ENCODE peak calls at places on chromosomes 5 and 9, in six cellular contexts. One of them, this sample, is unnamed.

GRCh38 chr9:113463418-113464285 is at the start of gene RGS3:
- DNase-seq in GM23338: peak; percentile 96
- DNase-seq in PC-3: peak; percentile 79
- DNase-seq in PC-9: peak; percentile 76
- DNase-seq in HCT116: peak; percentile 42
- DNase-seq in GM23248: no peak
- DNase-seq in this sample: peak; percentile 75

GRCh38 chr9:130869250-130869649 is 27.4 kb downstream of the QRFP start:
- DNase-seq in GM23338: no peak
- DNase-seq in PC-3: no peak
- DNase-seq in PC-9: no peak
- DNase-seq in HCT116: no peak
- DNase-seq in GM23248: peak; percentile 43
- DNase-seq in this sample: peak; percentile 62

GRCh38 chr9:116639251-116639741 is 47.8 kb upstream of the TRIM32 start:
- DNase-seq in GM23338: no peak
- DNase-seq in PC-3: no peak
- DNase-seq in PC-9: no peak
- DNase-seq in HCT116: no peak
- DNase-seq in GM23248: peak; percentile 78
- DNase-seq in this sample: no peak

GRCh38 chr9:6184749-6185645 is 30.6 kb upstream of the IL33 start:
- DNase-seq in GM23338: no peak
- DNase-seq in PC-3: no peak
- DNase-seq in PC-9: no peak
- DNase-seq in HCT116: no peak
- DNase-seq in GM23248: peak; percentile 65
- DNase-seq in this sample: peak; percentile 19

GRCh38 chr5:171323806-171324632 is 15.0 kb downstream of the TLX3 start:
- DNase-seq in GM23338: peak; percentile 26
- DNase-seq in PC-3: peak; percentile 55
- DNase-seq in PC-9: peak; percentile 64
- DNase-seq in HCT116: no peak
- DNase-seq in GM23248: no peak
- DNase-seq in this sample: no peak

GRCh38 chr9:124754289-124754688 is 16.8 kb downstream of the NR6A1 start:
- DNase-seq in GM23338: no peak
- DNase-seq in PC-3: peak; percentile 32
- DNase-seq in PC-9: no peak
- DNase-seq in HCT116: no peak
- DNase-seq in GM23248: peak; percentile 48
- DNase-seq in this sample: no peak

GRCh38 chr5:174522641-174523260 is 201.6 kb upstream of the MSX2 start:
- DNase-seq in GM23338: no peak
- DNase-seq in PC-3: no peak
- DNase-seq in PC-9: no peak
- DNase-seq in HCT116: no peak
- DNase-seq in GM23248: no peak
- DNase-seq in this sample: no peak

GRCh38 chr9:2181794-2182193 is 166.6 kb downstream of the SMARCA2 start:
- DNase-seq in GM23338: peak; percentile 94
- DNase-seq in PC-3: peak; percentile 17
- DNase-seq in PC-9: no peak
- DNase-seq in HCT116: peak; percentile 12
- DNase-seq in GM23248: peak; percentile 50
- DNase-seq in this sample: peak; percentile 13

GRCh38 chr5:80231243-80231642 is 24.6 kb downstream of the SERINC5 start:
- DNase-seq in GM23338: no peak
- DNase-seq in PC-3: peak; percentile 71
- DNase-seq in PC-9: no peak
- DNase-seq in HCT116: no peak
- DNase-seq in GM23248: peak; percentile 81
- DNase-seq in this sample: no peak

GRCh38 chr5:541888-542692 is 17.8 kb upstream of the SLC9A3 start:
- DNase-seq in GM23338: no peak
- DNase-seq in PC-3: no peak
- DNase-seq in PC-9: no peak
- DNase-seq in HCT116: no peak
- DNase-seq in GM23248: no peak
- DNase-seq in this sample: no peak

GRCh38 chr9:127568971-127569818 is 42.9 kb upstream of the STXBP1 start:
- DNase-seq in GM23338: peak; percentile 91
- DNase-seq in PC-3: peak; percentile 87
- DNase-seq in PC-9: peak; percentile 67
- DNase-seq in HCT116: no peak
- DNase-seq in GM23248: peak; percentile 94
- DNase-seq in this sample: peak; percentile 95

GRCh38 chr9:128887914-128888350 is 6.0 kb downstream of the LRRC8A start:
- DNase-seq in GM23338: peak; percentile 66
- DNase-seq in PC-3: no peak
- DNase-seq in PC-9: no peak
- DNase-seq in HCT116: no peak
- DNase-seq in GM23248: no peak
- DNase-seq in this sample: no peak

GRCh38 chr9:18467696-18468095 is 6.3 kb upstream of the ADAMTSL1 start:
- DNase-seq in GM23338: no peak
- DNase-seq in PC-3: no peak
- DNase-seq in PC-9: no peak
- DNase-seq in HCT116: no peak
- DNase-seq in GM23248: no peak
- DNase-seq in this sample: no peak

GRCh38 chr9:25449503-25449902 is 228.7 kb downstream of the TUSC1 start:
- DNase-seq in GM23338: no peak
- DNase-seq in PC-3: peak; percentile 6
- DNase-seq in PC-9: no peak
- DNase-seq in HCT116: no peak
- DNase-seq in GM23248: no peak
- DNase-seq in this sample: no peak

GRCh38 chr5:77356740-77357139 is 135.4 kb downstream of the WDR41 start:
- DNase-seq in GM23338: no peak
- DNase-seq in PC-3: peak; percentile 24
- DNase-seq in PC-9: peak; percentile 56
- DNase-seq in HCT116: no peak
- DNase-seq in GM23248: peak; percentile 59
- DNase-seq in this sample: no peak

GRCh38 chr5:141779642-141780041 is 97.6 kb upstream of the ARAP3 start:
- DNase-seq in GM23338: no peak
- DNase-seq in PC-3: peak; percentile 27
- DNase-seq in PC-9: no peak
- DNase-seq in HCT116: no peak
- DNase-seq in GM23248: peak; percentile 55
- DNase-seq in this sample: no peak

GRCh38 chr5:158895573-158895972 is 204.1 kb downstream of the EBF1 start:
- DNase-seq in GM23338: peak; percentile 35
- DNase-seq in PC-3: peak; percentile 2
- DNase-seq in PC-9: no peak
- DNase-seq in HCT116: no peak
- DNase-seq in GM23248: peak; percentile 28
- DNase-seq in this sample: no peak

GRCh38 chr5:74367241-74367733 is 273.2 kb downstream of the ENC1 start:
- DNase-seq in GM23338: no peak
- DNase-seq in PC-3: no peak
- DNase-seq in PC-9: no peak
- DNase-seq in HCT116: no peak
- DNase-seq in GM23248: no peak
- DNase-seq in this sample: no peak

GRCh38 chr5:16536246-16536645 is 70.6 kb upstream of the ZNF622 start:
- DNase-seq in GM23338: no peak
- DNase-seq in PC-3: peak; percentile 98
- DNase-seq in PC-9: peak; percentile 77
- DNase-seq in HCT116: no peak
- DNase-seq in GM23248: peak; percentile 70
- DNase-seq in this sample: no peak

GRCh38 chr9:13500034-13500433 is 220.5 kb upstream of the MPDZ start:
- DNase-seq in GM23338: no peak
- DNase-seq in PC-3: no peak
- DNase-seq in PC-9: no peak
- DNase-seq in HCT116: no peak
- DNase-seq in GM23248: no peak
- DNase-seq in this sample: no peak

GRCh38 chr9:97852001-97852398 is 1.0 kb upstream of the FOXE1 start:
- DNase-seq in GM23338: peak; percentile 79
- DNase-seq in PC-3: no peak
- DNase-seq in PC-9: peak; percentile 59
- DNase-seq in HCT116: no peak
- DNase-seq in GM23248: no peak
- DNase-seq in this sample: no peak

GRCh38 chr5:41312066-41312465 is 98.7 kb upstream of the C6 start:
- DNase-seq in GM23338: no peak
- DNase-seq in PC-3: no peak
- DNase-seq in PC-9: no peak
- DNase-seq in HCT116: no peak
- DNase-seq in GM23248: no peak
- DNase-seq in this sample: no peak

GRCh38 chr9:99340281-99340680 is 118.2 kb downstream of the SEC61B start:
- DNase-seq in GM23338: no peak
- DNase-seq in PC-3: peak; percentile 59
- DNase-seq in PC-9: no peak
- DNase-seq in HCT116: no peak
- DNase-seq in GM23248: no peak
- DNase-seq in this sample: no peak

GRCh38 chr5:147539053-147539452 is 29.2 kb upstream of the DPYSL3 start:
- DNase-seq in GM23338: no peak
- DNase-seq in PC-3: peak; percentile 32
- DNase-seq in PC-9: no peak
- DNase-seq in HCT116: no peak
- DNase-seq in GM23248: peak; percentile 81
- DNase-seq in this sample: peak; percentile 38

GRCh38 chr5:113081881-113082546 is 105.4 kb downstream of the DCP2 start:
- DNase-seq in GM23338: no peak
- DNase-seq in PC-3: peak; percentile 95
- DNase-seq in PC-9: no peak
- DNase-seq in HCT116: no peak
- DNase-seq in GM23248: peak; percentile 92
- DNase-seq in this sample: no peak

GRCh38 chr5:32613050-32613672 is 27.8 kb downstream of the SUB1 start:
- DNase-seq in GM23338: peak; percentile 83
- DNase-seq in PC-3: peak; percentile 87
- DNase-seq in PC-9: peak; percentile 62
- DNase-seq in HCT116: peak; percentile 64
- DNase-seq in GM23248: peak; percentile 82
- DNase-seq in this sample: peak; percentile 86
- H3K9me2 ChIP-seq in GM23338: no peaks in the 10 kb centered on the region
- H3K9me2 ChIP-seq in PC-3: no peaks in the 10 kb centered on the region
- H3K9me2 ChIP-seq in PC-9: no peaks in the 10 kb centered on the region
- H3K9me2 ChIP-seq in HCT116: no peaks in the 10 kb centered on the region
- H3K9me2 ChIP-seq in GM23248: no peaks in the 10 kb centered on the region
- H3K9me2 ChIP-seq in this sample: no peaks in the 10 kb centered on the region

DNA sequence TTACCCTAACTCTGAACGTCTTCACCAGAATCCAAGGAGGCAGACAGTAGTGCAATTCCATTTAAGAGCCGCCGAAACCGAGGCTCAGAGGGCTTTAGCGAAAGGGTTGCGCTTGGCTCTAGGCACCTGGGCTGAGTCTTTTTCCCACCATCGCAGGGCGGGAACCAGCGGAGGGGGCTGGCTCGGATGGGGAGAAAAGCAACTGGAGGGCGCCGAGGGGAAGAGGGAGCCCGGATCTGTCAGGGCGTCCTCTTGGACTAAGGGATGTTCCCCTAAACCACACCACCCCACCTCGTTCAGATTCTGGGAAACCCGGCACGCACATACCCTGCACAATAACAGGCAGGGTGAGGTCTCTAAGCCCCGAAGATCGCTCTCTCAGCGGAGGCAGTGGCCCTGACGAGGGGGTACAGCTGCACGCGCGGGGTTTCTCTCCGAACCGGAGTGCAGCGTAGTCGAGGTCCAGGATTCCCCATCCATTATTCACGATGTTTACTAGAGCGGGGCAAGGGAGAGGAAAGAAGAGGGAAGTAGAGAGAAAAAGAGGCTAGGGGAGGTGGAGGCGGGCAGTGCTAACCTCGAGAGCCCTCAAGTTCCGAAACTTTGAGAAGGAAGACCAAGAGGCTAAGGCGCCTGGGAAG is 1.3 kb upstream of the POU4F3 start:
- DNase-seq in GM23338: peak; percentile 68
- DNase-seq in PC-3: no peak
- DNase-seq in PC-9: no peak
- DNase-seq in HCT116: no peak
- DNase-seq in GM23248: no peak
- DNase-seq in this sample: no peak
- TF ChIP-seq EZH2 in GM23338: peak; percentile 80
- TF ChIP-seq EZH2 in PC-3: no peak
- TF ChIP-seq EZH2 in PC-9: no peak
- TF ChIP-seq EZH2 in HCT116: no peak
- TF ChIP-seq EZH2 in GM23248: no peak
- TF ChIP-seq EZH2 in this sample: peak; percentile 69

DNA sequence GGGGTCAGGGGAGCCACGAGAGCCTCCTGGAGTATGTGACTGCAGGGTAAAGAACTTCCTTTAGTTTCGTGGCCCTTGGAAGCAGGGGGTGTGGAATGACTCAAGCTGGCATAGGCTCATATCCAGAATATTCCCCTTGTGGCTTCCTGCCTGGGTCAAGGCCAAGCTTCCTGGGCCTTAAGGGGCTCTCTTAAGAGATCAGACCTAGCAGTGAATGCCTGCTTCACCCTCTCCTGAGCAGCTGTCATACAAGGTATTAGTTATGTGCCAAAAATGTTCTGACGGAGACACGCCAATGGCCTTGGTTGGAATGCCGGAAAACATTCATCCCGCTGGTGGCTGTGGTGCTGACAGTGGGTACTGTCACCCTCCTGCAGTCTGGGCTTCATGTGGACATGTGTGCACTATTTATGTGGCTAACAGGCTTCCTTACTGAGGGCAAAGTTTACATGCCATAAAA is 157.0 kb downstream of the MACROH2A1 start:
- DNase-seq in GM23338: no peak
- DNase-seq in PC-3: peak; percentile 56
- DNase-seq in PC-9: no peak
- DNase-seq in HCT116: no peak
- DNase-seq in GM23248: peak; percentile 72
- DNase-seq in this sample: no peak
- H3K4me1 ChIP-seq in GM23338: no peaks in the 10 kb centered on the region
- H3K4me1 ChIP-seq in PC-3: peaks cover 44% of the 10 kb centered on the region
- H3K4me1 ChIP-seq in PC-9: peaks cover 25% of the 10 kb centered on the region
- H3K4me1 ChIP-seq in HCT116: peaks cover 30% of the 10 kb centered on the region
- H3K4me1 ChIP-seq in GM23248: peaks cover 46% of the 10 kb centered on the region
- H3K4me1 ChIP-seq in this sample: peaks cover 39% of the 10 kb centered on the region

GRCh38 chr5:91864902-91865420 is 481.8 kb upstream of the ARRDC3 start:
- DNase-seq in GM23338: no peak
- DNase-seq in PC-3: peak; percentile 11
- DNase-seq in PC-9: no peak
- DNase-seq in HCT116: no peak
- DNase-seq in GM23248: peak; percentile 2
- DNase-seq in this sample: no peak

GRCh38 chr5:91867799-91868198 is 484.7 kb upstream of the ARRDC3 start:
- DNase-seq in GM23338: no peak
- DNase-seq in PC-3: no peak
- DNase-seq in PC-9: no peak
- DNase-seq in HCT116: no peak
- DNase-seq in GM23248: no peak
- DNase-seq in this sample: no peak

DNA sequence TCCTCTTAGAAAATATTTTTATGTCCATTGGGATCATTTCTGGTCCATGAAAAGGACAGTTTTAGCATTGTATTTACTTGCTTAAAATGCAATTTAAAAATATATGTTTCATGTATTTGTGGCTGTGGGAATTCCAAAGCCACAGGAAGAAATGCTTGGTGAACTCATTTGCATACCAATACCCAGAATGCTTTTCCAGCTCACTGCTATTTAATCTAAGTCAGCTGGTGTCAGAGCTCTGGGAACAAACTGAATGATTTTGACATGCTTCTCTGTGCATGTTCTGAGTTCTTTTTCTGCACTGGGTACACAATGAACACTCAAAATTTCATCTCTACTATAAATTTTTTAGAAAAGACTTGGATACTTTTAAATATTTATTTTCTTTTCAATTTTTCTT is 482.8 kb upstream of the ARRDC3 start:
- DNase-seq in GM23338: peak; percentile 58
- DNase-seq in PC-3: no peak
- DNase-seq in PC-9: no peak
- DNase-seq in HCT116: no peak
- DNase-seq in GM23248: no peak
- DNase-seq in this sample: no peak
- H3K9me2 ChIP-seq in GM23338: peaks cover 3% of the 10 kb centered on the region
- H3K9me2 ChIP-seq in PC-3: no peaks in the 10 kb centered on the region
- H3K9me2 ChIP-seq in PC-9: no peaks in the 10 kb centered on the region
- H3K9me2 ChIP-seq in HCT116: no peaks in the 10 kb centered on the region
- H3K9me2 ChIP-seq in GM23248: no peaks in the 10 kb centered on the region
- H3K9me2 ChIP-seq in this sample: no peaks in the 10 kb centered on the region